ENCODE peak calls at places on chromosome 5, in eight cellular contexts. M, K, Q, Y, W, V, C and I are unnamed samples.
A peak's percentile ranks its signal among the peaks of the same experiment; 100 is the strongest.

GRCh38 chr5:139710370-139711066 is 62.4 kb downstream of the CXXC5 start:
- DNase-seq in M (peak; percentile 52), K (peak; percentile 59), Q (peak; percentile 72), Y (peak; percentile 43), W (peak; percentile 87), V (peak; percentile 92), C (no peak), I (peak; percentile 70)

GRCh38 chr5:5270958-5271605 is 131.0 kb downstream of the ADAMTS16 start:
- DNase-seq in M (no peak), K (no peak), Q (peak; percentile 80), Y (peak; percentile 79), W (peak; percentile 36), V (peak; percentile 91), C (no peak), I (peak; percentile 94)

GRCh38 chr5:134642931-134643530 is 5.6 kb upstream of the SEC24A start:
- DNase-seq in M (no peak), K (no peak), Q (peak; percentile 14), Y (peak; percentile 36), W (no peak), V (no peak), C (no peak), I (no peak)

GRCh38 chr5:2242539-2242938 is 359.8 kb upstream of the IRX4 start:
- DNase-seq in M (no peak), K (no peak), Q (no peak), Y (no peak), W (no peak), V (no peak), C (no peak), I (no peak)

GRCh38 chr5:135154197-135154596 is 120.2 kb upstream of the PITX1 start:
- DNase-seq in M (no peak), K (no peak), Q (no peak), Y (peak; percentile 61), W (no peak), V (peak; percentile 21), C (no peak), I (no peak)

GRCh38 chr5:34926318-34926888 is 3.0 kb upstream of the DNAJC21 start:
- DNase-seq in M (no peak), K (no peak), Q (no peak), Y (no peak), W (no peak), V (no peak), C (no peak), I (no peak)

GRCh38 chr5:157290981-157291711 is 25.2 kb downstream of the CYFIP2 start:
- DNase-seq in M (no peak), K (no peak), Q (peak; percentile 90), Y (no peak), W (no peak), V (no peak), C (no peak), I (no peak)

GRCh38 chr5:63596254-63596653 is 366.0 kb downstream of the HTR1A start:
- DNase-seq in M (no peak), K (no peak), Q (no peak), Y (no peak), W (no peak), V (no peak), C (no peak), I (no peak)

GRCh38 chr5:7410936-7411511 is 15.1 kb downstream of the ADCY2 start:
- DNase-seq in M (no peak), K (no peak), Q (no peak), Y (no peak), W (no peak), V (no peak), C (no peak), I (no peak)

GRCh38 chr5:133245191-133246052 is 193.6 kb downstream of the HSPA4 start:
- DNase-seq in M (peak; percentile 63), K (no peak), Q (no peak), Y (peak; percentile 97), W (peak; percentile 27), V (no peak), C (no peak), I (peak; percentile 98)

GRCh38 chr5:116864157-116864837 is 289.7 kb upstream of the SEMA6A start:
- DNase-seq in M (no peak), K (no peak), Q (no peak), Y (no peak), W (no peak), V (peak; percentile 89), C (no peak), I (no peak)

GRCh38 chr5:137629646-137630045 is 106.2 kb downstream of the KLHL3 start:
- DNase-seq in M (peak; percentile 70), K (no peak), Q (no peak), Y (peak; percentile 70), W (peak; percentile 62), V (peak; percentile 77), C (no peak), I (peak; percentile 60)

GRCh38 chr5:176697929-176698520 is 50.7 kb downstream of the TSPAN17 start:
- DNase-seq in M (no peak), K (no peak), Q (no peak), Y (no peak), W (no peak), V (peak; percentile 78), C (peak; percentile 75), I (no peak)

GRCh38 chr5:43231977-43232376 is 40.0 kb downstream of the NIM1K start:
- DNase-seq in M (peak; percentile 28), K (no peak), Q (no peak), Y (peak; percentile 21), W (no peak), V (peak; percentile 65), C (peak; percentile 66), I (no peak)

GRCh38 chr5:83834306-83834705 is 113.7 kb upstream of the HAPLN1 start:
- DNase-seq in M (no peak), K (no peak), Q (no peak), Y (no peak), W (no peak), V (no peak), C (no peak), I (no peak)

GRCh38 chr5:55582256-55582655 is 47.5 kb upstream of the PLPP1 start:
- DNase-seq in M (no peak), K (no peak), Q (no peak), Y (no peak), W (no peak), V (no peak), C (no peak), I (no peak)

GRCh38 chr5:107601076-107601475 is 69.7 kb downstream of the EFNA5 start:
- DNase-seq in M (no peak), K (no peak), Q (no peak), Y (no peak), W (no peak), V (no peak), C (no peak), I (no peak)

GRCh38 chr5:135492319-135492626 is 40.1 kb upstream of the TIFAB start:
- DNase-seq in M (no peak), K (no peak), Q (no peak), Y (no peak), W (no peak), V (no peak), C (no peak), I (no peak)

GRCh38 chr5:137752873-137753226 is 1.3 kb downstream of the HNRNPA0 start:
- DNase-seq in M (peak; percentile 83), K (no peak), Q (peak; percentile 62), Y (no peak), W (no peak), V (no peak), C (no peak), I (peak; percentile 25)

GRCh38 chr5:179318193-179318955 is 26.9 kb downstream of the ADAMTS2 start:
- DNase-seq in M (no peak), K (no peak), Q (no peak), Y (no peak), W (no peak), V (no peak), C (no peak), I (no peak)

GRCh38 chr5:56735845-56736641 is 79.3 kb upstream of the MAP3K1 start:
- DNase-seq in M (no peak), K (no peak), Q (no peak), Y (no peak), W (no peak), V (no peak), C (no peak), I (no peak)

GRCh38 chr5:71780597-71780996 is 61.5 kb downstream of the CARTPT start:
- DNase-seq in M (no peak), K (no peak), Q (no peak), Y (no peak), W (no peak), V (no peak), C (no peak), I (no peak)

GRCh38 chr5:130282044-130282443 is 377.8 kb downstream of the CHSY3 start:
- DNase-seq in M (no peak), K (no peak), Q (no peak), Y (peak; percentile 92), W (no peak), V (no peak), C (no peak), I (peak; percentile 22)

GRCh38 chr5:176541338-176542134 is 4.3 kb upstream of the RNF44 start:
- DNase-seq in M (peak; percentile 54), K (no peak), Q (peak; percentile 95), Y (no peak), W (no peak), V (peak; percentile 91), C (no peak), I (peak; percentile 69)

GRCh38 chr5:172492097-172492840 is 37.9 kb upstream of the SH3PXD2B start:
- DNase-seq in M (no peak), K (no peak), Q (peak; percentile 14), Y (no peak), W (no peak), V (peak; percentile 15), C (no peak), I (no peak)

GRCh38 chr5:180114304-180115003 is 42.9 kb upstream of the RNF130 start:
- DNase-seq in M (no peak), K (no peak), Q (peak; percentile 38), Y (no peak), W (no peak), V (no peak), C (no peak), I (no peak)

GRCh38 chr5:55816342-55816741 is 34.8 kb upstream of the IL31RA start:
- DNase-seq in M (no peak), K (no peak), Q (no peak), Y (peak; percentile 95), W (peak; percentile 75), V (no peak), C (no peak), I (peak; percentile 79)

GRCh38 chr5:102946414-102946813 is 173.5 kb downstream of the GIN1 start:
- DNase-seq in M (no peak), K (no peak), Q (no peak), Y (no peak), W (no peak), V (no peak), C (no peak), I (no peak)

GRCh38 chr5:71482132-71482531 is 26.7 kb downstream of the BDP1 start:
- DNase-seq in M (no peak), K (no peak), Q (no peak), Y (peak; percentile 70), W (no peak), V (no peak), C (peak; percentile 6), I (peak; percentile 46)

GRCh38 chr5:34740306-34740891 is 84.3 kb downstream of the RAI14 start:
- DNase-seq in M (no peak), K (no peak), Q (no peak), Y (no peak), W (no peak), V (no peak), C (peak; percentile 44), I (no peak)